ENCODE peak calls at places on chromosomes 11 and 22, in seven cellular contexts. U is ELF-1; T is posterior vena cava; Y is left lobe of liver; O is activated naive CD8-positive, alpha-beta T cell treated with anti-CD3 and anti-CD28 coated beads, Interleukin-2, amount 10 ng/mL, durations not matched to agents 7 days and 5 days; Z is activated CD8-positive, alpha-beta memory T cell treated with anti-CD3 and anti-CD28 coated beads for 1 hour; F is D341Med. C is an unnamed sample.

GRCh38 chr11:91209751-91210150 is 986.9 kb upstream of the CHORDC1 start:
- DNase-seq in Y (no peak), U (no peak), F (no peak), Z (no peak), T (no peak), O (no peak), C (no peak)

GRCh38 chr11:12077535-12078280 is 32.7 kb upstream of the MICAL2 start:
- DNase-seq in Z (no peak), O (no peak), F (no peak), U (no peak), Y (no peak), T (no peak), C (no peak)

GRCh38 chr11:20669833-20670684 is 673 bp downstream of the NELL1 start:
- DNase-seq in O (no peak), Y (no peak), T (no peak), U (peak), F (peak), Z (no peak), C (no peak)

GRCh38 chr22:46587492-46588278 is 32.5 kb upstream of the GRAMD4 start:
- DNase-seq in F (no peak), Z (no peak), O (peak), U (no peak), Y (no peak), T (no peak), C (no peak)

GRCh38 chr11:1749787-1750351 is 526 bp downstream of the IFITM10 start:
- DNase-seq in Z (no peak), F (no peak), Y (no peak), U (peak), O (peak), T (peak), C (no peak)

GRCh38 chr22:49352361-49353169 is 475.1 kb downstream of the BRD1 start:
- DNase-seq in O (no peak), U (no peak), F (peak), Z (no peak), Y (peak), T (peak), C (no peak)

GRCh38 chr11:62602141-62603071 is 741 bp upstream of the MTA2 start:
- DNase-seq in Y (peak), O (no peak), T (peak), U (peak), F (peak), Z (no peak), C (no peak)

GRCh38 chr11:37442576-37442975 is 844.5 kb upstream of the RAG2 start:
- DNase-seq in O (no peak), Z (no peak), Y (no peak), U (no peak), F (no peak), T (no peak), C (no peak)

GRCh38 chr22:32579533-32580220 is 105.1 kb downstream of the FBXO7 start:
- DNase-seq in O (no peak), Z (no peak), U (no peak), Y (peak), F (no peak), T (no peak), C (no peak)

C was measured in Kasumi-1.